ENCODE peak calls at places on chromosomes 1 and 21, in four cellular contexts. One of them, this sample, is unnamed.

GRCh38 chr1:58799080-58799479 is 15.2 kb upstream of the JUN start:
- DNase-seq in K562: no peak
- DNase-seq in HepG2: no peak
- DNase-seq in H1: no peak
- DNase-seq in this sample: no peak

GRCh38 chr1:19321071-19321470 is 8.9 kb downstream of the SLC66A1 start:
- DNase-seq in K562: no peak
- DNase-seq in HepG2: no peak
- DNase-seq in H1: no peak
- DNase-seq in this sample: no peak

GRCh38 chr21:37198989-37199924 is 67.9 kb downstream of the VPS26C start:
- DNase-seq in K562: no peak
- DNase-seq in HepG2: no peak
- DNase-seq in H1: no peak
- DNase-seq in this sample: no peak

GRCh38 chr21:41958886-41959563 is 5.2 kb upstream of the C2CD2 start:
- DNase-seq in K562: no peak
- DNase-seq in HepG2: no peak
- DNase-seq in H1: no peak
- DNase-seq in this sample: no peak

GRCh38 chr21:15775981-15776380 is 46.2 kb downstream of the USP25 start:
- DNase-seq in K562: no peak
- DNase-seq in HepG2: no peak
- DNase-seq in H1: no peak
- DNase-seq in this sample: no peak

GRCh38 chr1:45359882-45360513 is 19.8 kb upstream of the MUTYH start:
- DNase-seq in K562: peak
- DNase-seq in HepG2: peak
- DNase-seq in H1: no peak
- DNase-seq in this sample: peak

GRCh38 chr1:46673749-46674182 is 2.1 kb downstream of the TEX38 start:
- DNase-seq in K562: peak
- DNase-seq in HepG2: no peak
- DNase-seq in H1: no peak
- DNase-seq in this sample: peak

GRCh38 chr1:58968360-58968952 is 184.6 kb upstream of the JUN start:
- DNase-seq in K562: peak
- DNase-seq in HepG2: no peak
- DNase-seq in H1: no peak
- DNase-seq in this sample: no peak

GRCh38 chr1:202046227-202046626 is 35.8 kb downstream of the ELF3 start:
- DNase-seq in K562: no peak
- DNase-seq in HepG2: no peak
- DNase-seq in H1: no peak
- DNase-seq in this sample: no peak

GRCh38 chr1:47911892-47912291 is 85.3 kb downstream of the TRABD2B start:
- DNase-seq in K562: no peak
- DNase-seq in HepG2: peak
- DNase-seq in H1: no peak
- DNase-seq in this sample: no peak

GRCh38 chr1:210582186-210582981 is 253.7 kb downstream of the HHAT start:
- DNase-seq in K562: no peak
- DNase-seq in HepG2: no peak
- DNase-seq in H1: no peak
- DNase-seq in this sample: no peak

GRCh38 chr1:109214695-109215623 is 1.2 kb downstream of the SARS1 start:
- DNase-seq in K562: peak
- DNase-seq in HepG2: peak
- DNase-seq in H1: no peak
- DNase-seq in this sample: peak

GRCh38 chr1:7616953-7617352 is 154.1 kb upstream of the VAMP3 start:
- DNase-seq in K562: no peak
- DNase-seq in HepG2: no peak
- DNase-seq in H1: no peak
- DNase-seq in this sample: no peak

GRCh38 chr21:15868940-15869339 is 139.2 kb downstream of the USP25 start:
- DNase-seq in K562: no peak
- DNase-seq in HepG2: no peak
- DNase-seq in H1: no peak
- DNase-seq in this sample: no peak

GRCh38 chr21:30268608-30269197 is 14.0 kb downstream of the KRTAP24-1 start:
- DNase-seq in K562: peak
- DNase-seq in HepG2: no peak
- DNase-seq in H1: peak
- DNase-seq in this sample: no peak

GRCh38 chr1:154707901-154708514 is 100.0 kb upstream of the ADAR start:
- DNase-seq in K562: no peak
- DNase-seq in HepG2: no peak
- DNase-seq in H1: no peak
- DNase-seq in this sample: no peak

GRCh38 chr1:156772728-156773497 is 5.6 kb downstream of the PRCC start:
- DNase-seq in K562: no peak
- DNase-seq in HepG2: no peak
- DNase-seq in H1: no peak
- DNase-seq in this sample: no peak

GRCh38 chr1:154326546-154327465 is 1.5 kb downstream of the ATP8B2 start:
- DNase-seq in K562: peak
- DNase-seq in HepG2: no peak
- DNase-seq in H1: no peak
- DNase-seq in this sample: peak

GRCh38 chr21:25691931-25692330 is 42.8 kb downstream of the ATP5PF start:
- DNase-seq in K562: no peak
- DNase-seq in HepG2: no peak
- DNase-seq in H1: no peak
- DNase-seq in this sample: no peak

GRCh38 chr1:223207293-223208066 is 64.4 kb upstream of the TLR5 start:
- DNase-seq in K562: no peak
- DNase-seq in HepG2: no peak
- DNase-seq in H1: no peak
- DNase-seq in this sample: no peak

GRCh38 chr1:91511386-91511785 is 10.7 kb downstream of the CDC7 start:
- DNase-seq in K562: peak
- DNase-seq in HepG2: peak
- DNase-seq in H1: no peak
- DNase-seq in this sample: peak

GRCh38 chr1:218380125-218380977 is 35.2 kb downstream of the TGFB2 start:
- DNase-seq in K562: no peak
- DNase-seq in HepG2: peak
- DNase-seq in H1: no peak
- DNase-seq in this sample: peak

GRCh38 chr1:108865316-108865910 is 8.5 kb upstream of the AKNAD1 start:
- DNase-seq in K562: no peak
- DNase-seq in HepG2: no peak
- DNase-seq in H1: no peak
- DNase-seq in this sample: no peak

GRCh38 chr1:97044159-97044760 is 322.7 kb downstream of the PTBP2 start:
- DNase-seq in K562: no peak
- DNase-seq in HepG2: no peak
- DNase-seq in H1: no peak
- DNase-seq in this sample: no peak

GRCh38 chr1:14067686-14068085 is 367.7 kb downstream of the PRDM2 start:
- DNase-seq in K562: no peak
- DNase-seq in HepG2: no peak
- DNase-seq in H1: no peak
- DNase-seq in this sample: no peak

GRCh38 chr1:116119876-116120275 is 8.7 kb downstream of the MAB21L3 start:
- DNase-seq in K562: no peak
- DNase-seq in HepG2: no peak
- DNase-seq in H1: no peak
- DNase-seq in this sample: no peak

GRCh38 chr1:3192359-3192758 is 123.4 kb downstream of the PRDM16 start:
- DNase-seq in K562: no peak
- DNase-seq in HepG2: peak
- DNase-seq in H1: no peak
- DNase-seq in this sample: no peak

GRCh38 chr1:43441894-43442632 is 11.7 kb downstream of the HYI start:
- DNase-seq in K562: no peak
- DNase-seq in HepG2: no peak
- DNase-seq in H1: no peak
- DNase-seq in this sample: no peak

GRCh38 chr1:43444151-43444826 is 9.4 kb downstream of the HYI start:
- DNase-seq in K562: no peak
- DNase-seq in HepG2: no peak
- DNase-seq in H1: no peak
- DNase-seq in this sample: no peak

GRCh38 chr1:43442756-43443155 is 11.0 kb downstream of the HYI start:
- DNase-seq in K562: no peak
- DNase-seq in HepG2: no peak
- DNase-seq in H1: no peak
- DNase-seq in this sample: no peak

GRCh38 chr1:43444827-43445225 is 8.9 kb downstream of the HYI start:
- DNase-seq in K562: peak
- DNase-seq in HepG2: no peak
- DNase-seq in H1: no peak
- DNase-seq in this sample: no peak

DNA sequence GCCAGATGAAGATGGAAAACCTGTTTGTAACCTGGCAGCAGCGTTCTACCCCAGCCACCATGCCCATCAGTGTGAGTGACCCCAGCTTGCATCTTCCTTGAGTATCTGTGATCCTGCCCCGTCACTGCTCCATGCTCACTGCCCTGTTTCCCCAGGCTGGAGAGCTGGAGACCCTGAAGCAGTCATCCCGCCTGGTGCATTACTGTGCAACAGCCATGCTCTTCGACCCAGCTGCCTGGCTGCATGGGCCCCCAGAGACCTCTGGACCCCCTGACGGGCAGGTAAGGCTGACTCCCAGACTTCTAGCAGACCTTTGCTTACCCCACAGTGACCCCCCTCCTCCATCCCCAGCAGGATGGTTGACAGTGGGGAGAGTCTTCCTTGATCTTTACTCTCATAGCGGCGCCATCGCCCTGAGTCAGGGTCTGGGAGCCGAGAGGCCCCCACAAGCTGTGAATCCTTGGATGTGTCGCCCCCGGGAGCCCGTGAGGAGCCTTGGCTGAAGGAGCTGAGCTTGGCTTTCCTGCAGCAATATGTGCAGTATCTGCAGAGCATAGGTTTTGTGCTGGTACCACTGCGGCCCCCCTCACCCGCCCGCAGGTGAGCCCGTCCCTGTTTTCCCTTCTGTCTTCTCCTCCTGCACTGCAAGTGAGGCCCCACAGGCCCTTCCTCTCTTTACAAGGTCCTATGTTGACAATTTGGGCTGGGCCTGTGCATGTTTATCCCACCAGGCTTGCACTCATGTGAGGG is 10.4 kb downstream of the HYI start:
- DNase-seq in K562: no peak
- DNase-seq in HepG2: no peak
- DNase-seq in H1: no peak
- DNase-seq in this sample: no peak
- TF ChIP-seq JUN in K562: no peak
- TF ChIP-seq JUN in HepG2: no peak
- TF ChIP-seq JUN in H1: no peak
- TF ChIP-seq JUN in this sample: no peak

DNA sequence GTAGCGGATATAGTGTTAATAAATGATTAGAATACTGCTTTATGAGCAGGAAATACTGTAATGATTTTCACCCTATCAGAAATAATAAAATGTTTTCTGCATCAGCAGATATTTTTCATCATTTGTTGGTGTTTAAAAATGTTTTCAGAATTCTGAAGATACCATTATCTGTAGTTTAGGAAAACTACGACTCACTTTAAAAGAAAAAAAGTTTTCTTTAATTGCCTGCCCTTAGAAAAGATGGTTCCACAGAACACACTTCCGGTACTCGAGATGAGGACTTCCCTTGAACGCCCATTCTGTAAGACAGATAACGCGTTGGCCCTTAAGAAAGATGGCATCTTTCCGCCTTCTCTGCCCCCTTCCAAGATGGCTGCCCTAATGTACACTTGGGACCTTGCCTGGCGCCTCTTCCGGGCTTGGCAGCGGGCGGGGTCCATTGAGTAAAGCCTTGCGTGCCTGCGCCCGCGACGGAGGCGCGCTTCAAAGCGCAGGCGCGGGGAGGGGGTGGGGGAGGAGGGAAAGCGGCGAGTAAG is at the start of gene SZRD1:
- DNase-seq in K562: peak
- DNase-seq in HepG2: peak
- DNase-seq in H1: peak
- DNase-seq in this sample: peak
- TF ChIP-seq EP300 in K562: peak
- TF ChIP-seq EP300 in HepG2: no peak
- TF ChIP-seq EP300 in H1: no peak
- TF ChIP-seq EP300 in this sample: no peak

GRCh38 chr1:171432473-171432872 is 52.9 kb upstream of the PRRC2C start:
- DNase-seq in K562: no peak
- DNase-seq in HepG2: no peak
- DNase-seq in H1: no peak
- DNase-seq in this sample: no peak

GRCh38 chr1:171433451-171433850 is 51.9 kb upstream of the PRRC2C start:
- DNase-seq in K562: no peak
- DNase-seq in HepG2: no peak
- DNase-seq in H1: no peak
- DNase-seq in this sample: peak

GRCh38 chr1:171434717-171435346 is 50.5 kb upstream of the PRRC2C start:
- DNase-seq in K562: no peak
- DNase-seq in HepG2: no peak
- DNase-seq in H1: no peak
- DNase-seq in this sample: peak

GRCh38 chr1:171429137-171429536 is 56.2 kb upstream of the PRRC2C start:
- DNase-seq in K562: no peak
- DNase-seq in HepG2: no peak
- DNase-seq in H1: no peak
- DNase-seq in this sample: no peak

GRCh38 chr1:171431994-171432393 is 53.3 kb upstream of the PRRC2C start:
- DNase-seq in K562: no peak
- DNase-seq in HepG2: no peak
- DNase-seq in H1: no peak
- DNase-seq in this sample: no peak
- TF ChIP-seq RNF2 in K562: no peak
- TF ChIP-seq RNF2 in HepG2: no peak
- TF ChIP-seq RNF2 in H1: no peak
- TF ChIP-seq RNF2 in this sample: no peak

GRCh38 chr1:225961659-225962439 is 20.8 kb upstream of the LEFTY2 start:
- DNase-seq in K562: peak
- DNase-seq in HepG2: no peak
- DNase-seq in H1: no peak
- DNase-seq in this sample: no peak
- TF ChIP-seq JUN in K562: no peak
- TF ChIP-seq JUN in HepG2: no peak
- TF ChIP-seq JUN in H1: no peak
- TF ChIP-seq JUN in this sample: no peak

This sample was measured in A549.